ENCODE peak calls at places on chromosomes 13 and 19, in five cellular contexts. One of them, this sample, is unnamed.

GRCh38 chr13:80083516-80084085 is 257.3 kb downstream of the SPRY2 start:
- DNase-seq in RCC 7860: no peak
- DNase-seq in anterior cingulate cortex: peak
- DNase-seq in choroid plexus epithelial cell: peak
- DNase-seq in activated naive CD8-positive, alpha-beta T cell treated with anti-CD3 and anti-CD28 coated beads, Interleukin-2, amount 50 U/mL, for 16 hours: no peak
- DNase-seq in this sample: no peak

GRCh38 chr13:24386816-24387708 is 77.7 kb downstream of the C1QTNF9 start:
- DNase-seq in RCC 7860: no peak
- DNase-seq in anterior cingulate cortex: no peak
- DNase-seq in choroid plexus epithelial cell: no peak
- DNase-seq in activated naive CD8-positive, alpha-beta T cell treated with anti-CD3 and anti-CD28 coated beads, Interleukin-2, amount 50 U/mL, for 16 hours: no peak
- DNase-seq in this sample: no peak

GRCh38 chr19:52942371-52943133 is 19.3 kb upstream of the ZNF888 start:
- DNase-seq in RCC 7860: peak
- DNase-seq in anterior cingulate cortex: peak
- DNase-seq in choroid plexus epithelial cell: peak
- DNase-seq in activated naive CD8-positive, alpha-beta T cell treated with anti-CD3 and anti-CD28 coated beads, Interleukin-2, amount 50 U/mL, for 16 hours: peak
- DNase-seq in this sample: peak

GRCh38 chr19:34994643-34995471 is 5.3 kb upstream of the GRAMD1A start:
- DNase-seq in RCC 7860: peak
- DNase-seq in anterior cingulate cortex: no peak
- DNase-seq in choroid plexus epithelial cell: peak
- DNase-seq in activated naive CD8-positive, alpha-beta T cell treated with anti-CD3 and anti-CD28 coated beads, Interleukin-2, amount 50 U/mL, for 16 hours: no peak
- DNase-seq in this sample: no peak

GRCh38 chr19:40605201-40605971 is 4.2 kb downstream of the LTBP4 start:
- DNase-seq in RCC 7860: peak
- DNase-seq in anterior cingulate cortex: peak
- DNase-seq in choroid plexus epithelial cell: peak
- DNase-seq in activated naive CD8-positive, alpha-beta T cell treated with anti-CD3 and anti-CD28 coated beads, Interleukin-2, amount 50 U/mL, for 16 hours: peak
- DNase-seq in this sample: peak

GRCh38 chr19:1856698-1857603 is 6.4 kb downstream of the KLF16 start:
- DNase-seq in RCC 7860: peak
- DNase-seq in anterior cingulate cortex: peak
- DNase-seq in choroid plexus epithelial cell: peak
- DNase-seq in activated naive CD8-positive, alpha-beta T cell treated with anti-CD3 and anti-CD28 coated beads, Interleukin-2, amount 50 U/mL, for 16 hours: no peak
- DNase-seq in this sample: peak

GRCh38 chr19:1272423-1273262 is 2.7 kb upstream of the FAM174C start:
- DNase-seq in RCC 7860: no peak
- DNase-seq in anterior cingulate cortex: peak
- DNase-seq in choroid plexus epithelial cell: no peak
- DNase-seq in activated naive CD8-positive, alpha-beta T cell treated with anti-CD3 and anti-CD28 coated beads, Interleukin-2, amount 50 U/mL, for 16 hours: no peak
- DNase-seq in this sample: no peak

GRCh38 chr13:107441279-107441678 is 774.1 kb downstream of the LIG4 start:
- DNase-seq in RCC 7860: peak
- DNase-seq in anterior cingulate cortex: no peak
- DNase-seq in choroid plexus epithelial cell: peak
- DNase-seq in activated naive CD8-positive, alpha-beta T cell treated with anti-CD3 and anti-CD28 coated beads, Interleukin-2, amount 50 U/mL, for 16 hours: no peak
- DNase-seq in this sample: no peak

GRCh38 chr13:113639661-113640262 is 18.2 kb downstream of the ATP4B start:
- DNase-seq in RCC 7860: no peak
- DNase-seq in anterior cingulate cortex: no peak
- DNase-seq in choroid plexus epithelial cell: no peak
- DNase-seq in activated naive CD8-positive, alpha-beta T cell treated with anti-CD3 and anti-CD28 coated beads, Interleukin-2, amount 50 U/mL, for 16 hours: no peak
- DNase-seq in this sample: no peak

GRCh38 chr19:15641901-15642491 is 1.3 kb downstream of the CYP4F3 start:
- DNase-seq in RCC 7860: no peak
- DNase-seq in anterior cingulate cortex: no peak
- DNase-seq in choroid plexus epithelial cell: no peak
- DNase-seq in activated naive CD8-positive, alpha-beta T cell treated with anti-CD3 and anti-CD28 coated beads, Interleukin-2, amount 50 U/mL, for 16 hours: no peak
- DNase-seq in this sample: no peak

GRCh38 chr19:38003427-38004099 is 96.6 kb downstream of the SIPA1L3 start:
- DNase-seq in RCC 7860: peak
- DNase-seq in anterior cingulate cortex: peak
- DNase-seq in choroid plexus epithelial cell: peak
- DNase-seq in activated naive CD8-positive, alpha-beta T cell treated with anti-CD3 and anti-CD28 coated beads, Interleukin-2, amount 50 U/mL, for 16 hours: no peak
- DNase-seq in this sample: peak

GRCh38 chr19:54017266-54017665 is 25.8 kb downstream of the CACNG6 start:
- DNase-seq in RCC 7860: peak
- DNase-seq in anterior cingulate cortex: no peak
- DNase-seq in choroid plexus epithelial cell: peak
- DNase-seq in activated naive CD8-positive, alpha-beta T cell treated with anti-CD3 and anti-CD28 coated beads, Interleukin-2, amount 50 U/mL, for 16 hours: no peak
- DNase-seq in this sample: peak

GRCh38 chr13:113148940-113149503 is 9.4 kb upstream of the PROZ start:
- DNase-seq in RCC 7860: no peak
- DNase-seq in anterior cingulate cortex: no peak
- DNase-seq in choroid plexus epithelial cell: no peak
- DNase-seq in activated naive CD8-positive, alpha-beta T cell treated with anti-CD3 and anti-CD28 coated beads, Interleukin-2, amount 50 U/mL, for 16 hours: no peak
- DNase-seq in this sample: no peak

GRCh38 chr13:81493144-81493543 is 1152.2 kb upstream of the SPRY2 start:
- DNase-seq in RCC 7860: no peak
- DNase-seq in anterior cingulate cortex: no peak
- DNase-seq in choroid plexus epithelial cell: peak
- DNase-seq in activated naive CD8-positive, alpha-beta T cell treated with anti-CD3 and anti-CD28 coated beads, Interleukin-2, amount 50 U/mL, for 16 hours: no peak
- DNase-seq in this sample: no peak

GRCh38 chr19:13150919-13151604 is 851 bp downstream of the IER2 start:
- DNase-seq in RCC 7860: no peak
- DNase-seq in anterior cingulate cortex: no peak
- DNase-seq in choroid plexus epithelial cell: no peak
- DNase-seq in activated naive CD8-positive, alpha-beta T cell treated with anti-CD3 and anti-CD28 coated beads, Interleukin-2, amount 50 U/mL, for 16 hours: no peak
- DNase-seq in this sample: no peak

GRCh38 chr19:45496349-45496953 is 396 bp downstream of the RTN2 start:
- DNase-seq in RCC 7860: no peak
- DNase-seq in anterior cingulate cortex: peak
- DNase-seq in choroid plexus epithelial cell: no peak
- DNase-seq in activated naive CD8-positive, alpha-beta T cell treated with anti-CD3 and anti-CD28 coated beads, Interleukin-2, amount 50 U/mL, for 16 hours: no peak
- DNase-seq in this sample: no peak

GRCh38 chr13:23319915-23320224 is 113.6 kb downstream of the SACS start:
- DNase-seq in RCC 7860: no peak
- DNase-seq in anterior cingulate cortex: no peak
- DNase-seq in choroid plexus epithelial cell: no peak
- DNase-seq in activated naive CD8-positive, alpha-beta T cell treated with anti-CD3 and anti-CD28 coated beads, Interleukin-2, amount 50 U/mL, for 16 hours: no peak
- DNase-seq in this sample: no peak

GRCh38 chr13:28268800-28269223 is 130.5 kb downstream of the PAN3 start:
- DNase-seq in RCC 7860: no peak
- DNase-seq in anterior cingulate cortex: no peak
- DNase-seq in choroid plexus epithelial cell: no peak
- DNase-seq in activated naive CD8-positive, alpha-beta T cell treated with anti-CD3 and anti-CD28 coated beads, Interleukin-2, amount 50 U/mL, for 16 hours: no peak
- DNase-seq in this sample: no peak

GRCh38 chr13:85653681-85654080 is 145.5 kb downstream of the SLITRK6 start:
- DNase-seq in RCC 7860: no peak
- DNase-seq in anterior cingulate cortex: no peak
- DNase-seq in choroid plexus epithelial cell: no peak
- DNase-seq in activated naive CD8-positive, alpha-beta T cell treated with anti-CD3 and anti-CD28 coated beads, Interleukin-2, amount 50 U/mL, for 16 hours: no peak
- DNase-seq in this sample: no peak

GRCh38 chr13:39777527-39778061 is 122.1 kb downstream of the COG6 start:
- DNase-seq in RCC 7860: peak
- DNase-seq in anterior cingulate cortex: no peak
- DNase-seq in choroid plexus epithelial cell: peak
- DNase-seq in activated naive CD8-positive, alpha-beta T cell treated with anti-CD3 and anti-CD28 coated beads, Interleukin-2, amount 50 U/mL, for 16 hours: no peak
- DNase-seq in this sample: peak

GRCh38 chr13:110379905-110380341 is 72.8 kb downstream of the COL4A2 start:
- DNase-seq in RCC 7860: peak
- DNase-seq in anterior cingulate cortex: no peak
- DNase-seq in choroid plexus epithelial cell: peak
- DNase-seq in activated naive CD8-positive, alpha-beta T cell treated with anti-CD3 and anti-CD28 coated beads, Interleukin-2, amount 50 U/mL, for 16 hours: no peak
- DNase-seq in this sample: peak

GRCh38 chr13:42680748-42681147 is 100.6 kb upstream of the FAM216B start:
- DNase-seq in RCC 7860: no peak
- DNase-seq in anterior cingulate cortex: no peak
- DNase-seq in choroid plexus epithelial cell: no peak
- DNase-seq in activated naive CD8-positive, alpha-beta T cell treated with anti-CD3 and anti-CD28 coated beads, Interleukin-2, amount 50 U/mL, for 16 hours: no peak
- DNase-seq in this sample: no peak

GRCh38 chr19:45251452-45252354 is 632 bp downstream of the MARK4 start:
- DNase-seq in RCC 7860: no peak
- DNase-seq in anterior cingulate cortex: no peak
- DNase-seq in choroid plexus epithelial cell: no peak
- DNase-seq in activated naive CD8-positive, alpha-beta T cell treated with anti-CD3 and anti-CD28 coated beads, Interleukin-2, amount 50 U/mL, for 16 hours: no peak
- DNase-seq in this sample: no peak

GRCh38 chr19:3725640-3726310 is 17.6 kb downstream of the TJP3 start:
- DNase-seq in RCC 7860: peak
- DNase-seq in anterior cingulate cortex: no peak
- DNase-seq in choroid plexus epithelial cell: peak
- DNase-seq in activated naive CD8-positive, alpha-beta T cell treated with anti-CD3 and anti-CD28 coated beads, Interleukin-2, amount 50 U/mL, for 16 hours: no peak
- DNase-seq in this sample: no peak

GRCh38 chr13:59441596-59442280 is 722.0 kb downstream of the DIAPH3 start:
- DNase-seq in RCC 7860: no peak
- DNase-seq in anterior cingulate cortex: no peak
- DNase-seq in choroid plexus epithelial cell: no peak
- DNase-seq in activated naive CD8-positive, alpha-beta T cell treated with anti-CD3 and anti-CD28 coated beads, Interleukin-2, amount 50 U/mL, for 16 hours: no peak
- DNase-seq in this sample: no peak

GRCh38 chr13:51793570-51794273 is 10.2 kb downstream of the DHRS12 start:
- DNase-seq in RCC 7860: peak
- DNase-seq in anterior cingulate cortex: peak
- DNase-seq in choroid plexus epithelial cell: peak
- DNase-seq in activated naive CD8-positive, alpha-beta T cell treated with anti-CD3 and anti-CD28 coated beads, Interleukin-2, amount 50 U/mL, for 16 hours: peak
- DNase-seq in this sample: peak

GRCh38 chr13:24203726-24204295 is 43.3 kb downstream of the SPATA13 start:
- DNase-seq in RCC 7860: no peak
- DNase-seq in anterior cingulate cortex: no peak
- DNase-seq in choroid plexus epithelial cell: peak
- DNase-seq in activated naive CD8-positive, alpha-beta T cell treated with anti-CD3 and anti-CD28 coated beads, Interleukin-2, amount 50 U/mL, for 16 hours: no peak
- DNase-seq in this sample: no peak

GRCh38 chr19:5934779-5935472 is 20.9 kb downstream of the CAPS start:
- DNase-seq in RCC 7860: no peak
- DNase-seq in anterior cingulate cortex: no peak
- DNase-seq in choroid plexus epithelial cell: peak
- DNase-seq in activated naive CD8-positive, alpha-beta T cell treated with anti-CD3 and anti-CD28 coated beads, Interleukin-2, amount 50 U/mL, for 16 hours: no peak
- DNase-seq in this sample: no peak

GRCh38 chr13:21219044-21219381 is 42.6 kb downstream of the MRPL57 start:
- DNase-seq in RCC 7860: no peak
- DNase-seq in anterior cingulate cortex: no peak
- DNase-seq in choroid plexus epithelial cell: no peak
- DNase-seq in activated naive CD8-positive, alpha-beta T cell treated with anti-CD3 and anti-CD28 coated beads, Interleukin-2, amount 50 U/mL, for 16 hours: no peak
- DNase-seq in this sample: no peak

GRCh38 chr13:113586661-113587479 is 2.3 kb downstream of the TFDP1 start:
- DNase-seq in RCC 7860: no peak
- DNase-seq in anterior cingulate cortex: no peak
- DNase-seq in choroid plexus epithelial cell: no peak
- DNase-seq in activated naive CD8-positive, alpha-beta T cell treated with anti-CD3 and anti-CD28 coated beads, Interleukin-2, amount 50 U/mL, for 16 hours: no peak
- DNase-seq in this sample: no peak

GRCh38 chr19:45142728-45143115 is 18.1 kb downstream of the NKPD1 start:
- DNase-seq in RCC 7860: no peak
- DNase-seq in anterior cingulate cortex: no peak
- DNase-seq in choroid plexus epithelial cell: no peak
- DNase-seq in activated naive CD8-positive, alpha-beta T cell treated with anti-CD3 and anti-CD28 coated beads, Interleukin-2, amount 50 U/mL, for 16 hours: no peak
- DNase-seq in this sample: no peak

GRCh38 chr13:30880756-30881155 is 25.3 kb upstream of the MEDAG start:
- DNase-seq in RCC 7860: peak
- DNase-seq in anterior cingulate cortex: no peak
- DNase-seq in choroid plexus epithelial cell: peak
- DNase-seq in activated naive CD8-positive, alpha-beta T cell treated with anti-CD3 and anti-CD28 coated beads, Interleukin-2, amount 50 U/mL, for 16 hours: no peak
- DNase-seq in this sample: peak

GRCh38 chr19:46731007-46731501 is 14.1 kb upstream of the PRKD2 start:
- DNase-seq in RCC 7860: peak
- DNase-seq in anterior cingulate cortex: no peak
- DNase-seq in choroid plexus epithelial cell: peak
- DNase-seq in activated naive CD8-positive, alpha-beta T cell treated with anti-CD3 and anti-CD28 coated beads, Interleukin-2, amount 50 U/mL, for 16 hours: no peak
- DNase-seq in this sample: peak

This sample was measured in bronchial epithelial cell.